ENCODE peak calls at places on chromosomes 12 and 14, in six cellular contexts. J, K, N, B, T and I are unnamed samples.

GRCh38 chr12:132314035-132314434 is 15.4 kb downstream of the GALNT9 start:
- DNase-seq in B (no peak), T (no peak), K (no peak), J (no peak), N (no peak), I (no peak)

GRCh38 chr14:91119556-91120311 is 5.9 kb downstream of the DGLUCY start:
- DNase-seq in T (no peak), B (no peak), J (no peak), N (peak; percentile 58), K (no peak), I (no peak)

GRCh38 chr12:121050725-121051124 is 11.7 kb upstream of the OASL start:
- DNase-seq in K (no peak), N (no peak), B (no peak), J (no peak), T (no peak), I (peak; percentile 31)

GRCh38 chr14:68961781-68962584 is 17.1 kb downstream of the ACTN1 start:
- DNase-seq in J (no peak), B (no peak), T (no peak), N (no peak), K (no peak), I (no peak)

GRCh38 chr14:91281346-91281745 is 36.8 kb upstream of the GPR68 start:
- DNase-seq in J (no peak), T (no peak), N (peak; percentile 47), B (no peak), K (no peak), I (no peak)

GRCh38 chr12:68178774-68179439 is 19.4 kb upstream of the IFNG start:
- DNase-seq in N (no peak), B (no peak), J (no peak), K (no peak), T (no peak), I (no peak)

GRCh38 chr14:24204163-24205146 is 1.0 kb upstream of the TSSK4 start:
- DNase-seq in K (no peak), T (no peak), N (no peak), B (no peak), J (no peak), I (peak; percentile 20)

GRCh38 chr12:5511644-5512584 is 80.0 kb downstream of the NTF3 start:
- DNase-seq in T (peak; percentile 15), K (no peak), J (no peak), B (no peak), N (no peak), I (peak; percentile 84)

GRCh38 chr12:48145981-48146380 is 11.3 kb downstream of the ASB8 start:
- DNase-seq in N (no peak), J (no peak), K (no peak), B (no peak), T (no peak), I (no peak)

GRCh38 chr12:115840159-115840558 is 437.3 kb downstream of the MED13L start:
- DNase-seq in B (no peak), K (no peak), T (no peak), N (no peak), J (no peak), I (no peak)

GRCh38 chr12:6923851-6924250 is 3.9 kb upstream of the ATN1 start:
- DNase-seq in J (no peak), T (no peak), K (no peak), B (no peak), N (no peak), I (no peak)

GRCh38 chr12:32170437-32170998 is 63.9 kb downstream of the BICD1 start:
- DNase-seq in T (no peak), K (no peak), J (no peak), B (no peak), N (no peak), I (no peak)

GRCh38 chr14:73725116-73726024 is 11.2 kb upstream of the PNMA1 start:
- DNase-seq in B (no peak), N (no peak), J (no peak), K (no peak), T (no peak), I (no peak)

GRCh38 chr12:59046763-59047534 is 126.6 kb upstream of the LRIG3 start:
- DNase-seq in N (no peak), K (no peak), T (no peak), J (no peak), B (no peak), I (no peak)